ENCODE peak calls at places on chromosome 19, in seven cellular contexts. One of them, this sample, is unnamed. For H3K27me3, the result is how much of the 10 kb centered on the place peaks cover.

GRCh38 chr19:29006057-29006735 is 206.8 kb downstream of the UQCRFS1 start:
- DNase-seq in esophagus muscularis mucosa: no peak
- DNase-seq in brain microvascular endothelial cell: no peak
- DNase-seq in cardiac muscle cell: no peak
- DNase-seq in psoas muscle: no peak
- DNase-seq in uterus: no peak
- DNase-seq in fibroblast of lung: no peak
- DNase-seq in this sample: no peak

GRCh38 chr19:5308471-5309437 is 31.9 kb downstream of the PTPRS start:
- DNase-seq in brain microvascular endothelial cell: peak
- DNase-seq in fibroblast of lung: peak
- DNase-seq in esophagus muscularis mucosa: no peak
- DNase-seq in cardiac muscle cell: no peak
- DNase-seq in psoas muscle: peak
- DNase-seq in uterus: peak
- DNase-seq in this sample: peak

GRCh38 chr19:1244693-1245451 is 3.3 kb downstream of the ATP5F1D start:
- DNase-seq in esophagus muscularis mucosa: no peak
- DNase-seq in psoas muscle: peak
- DNase-seq in brain microvascular endothelial cell: no peak
- DNase-seq in uterus: peak
- DNase-seq in fibroblast of lung: no peak
- DNase-seq in cardiac muscle cell: no peak
- DNase-seq in this sample: no peak

GRCh38 chr19:14450168-14450874 is 17.2 kb downstream of the PKN1 start:
- DNase-seq in esophagus muscularis mucosa: no peak
- DNase-seq in brain microvascular endothelial cell: peak
- DNase-seq in fibroblast of lung: no peak
- DNase-seq in psoas muscle: peak
- DNase-seq in cardiac muscle cell: no peak
- DNase-seq in uterus: no peak
- DNase-seq in this sample: no peak

GRCh38 chr19:53655042-53655665 is 23.4 kb downstream of the DPRX start:
- DNase-seq in psoas muscle: no peak
- DNase-seq in uterus: no peak
- DNase-seq in cardiac muscle cell: no peak
- DNase-seq in esophagus muscularis mucosa: no peak
- DNase-seq in brain microvascular endothelial cell: no peak
- DNase-seq in fibroblast of lung: no peak
- DNase-seq in this sample: no peak

GRCh38 chr19:2469102-2469914 is 6.6 kb upstream of the GADD45B start:
- DNase-seq in psoas muscle: peak
- DNase-seq in uterus: no peak
- DNase-seq in brain microvascular endothelial cell: peak
- DNase-seq in fibroblast of lung: peak
- DNase-seq in cardiac muscle cell: no peak
- DNase-seq in esophagus muscularis mucosa: no peak
- DNase-seq in this sample: peak

GRCh38 chr19:44111910-44112463 is 1.2 kb upstream of the ZNF225 start:
- DNase-seq in uterus: no peak
- DNase-seq in brain microvascular endothelial cell: peak
- DNase-seq in esophagus muscularis mucosa: no peak
- DNase-seq in cardiac muscle cell: peak
- DNase-seq in fibroblast of lung: peak
- DNase-seq in psoas muscle: no peak
- DNase-seq in this sample: peak

GRCh38 chr19:7287716-7288115 is 6.5 kb downstream of the INSR start:
- DNase-seq in cardiac muscle cell: no peak
- DNase-seq in esophagus muscularis mucosa: no peak
- DNase-seq in fibroblast of lung: no peak
- DNase-seq in uterus: no peak
- DNase-seq in brain microvascular endothelial cell: no peak
- DNase-seq in psoas muscle: no peak
- DNase-seq in this sample: no peak

GRCh38 chr19:4722671-4723464 is 774 bp downstream of the DPP9 start:
- DNase-seq in uterus: peak
- DNase-seq in cardiac muscle cell: no peak
- DNase-seq in esophagus muscularis mucosa: no peak
- DNase-seq in psoas muscle: no peak
- DNase-seq in brain microvascular endothelial cell: peak
- DNase-seq in fibroblast of lung: peak
- DNase-seq in this sample: peak

GRCh38 chr19:6476896-6477431 is 4.6 kb downstream of the DENND1C start:
- DNase-seq in cardiac muscle cell: no peak
- DNase-seq in uterus: no peak
- DNase-seq in fibroblast of lung: no peak
- DNase-seq in brain microvascular endothelial cell: no peak
- DNase-seq in esophagus muscularis mucosa: no peak
- DNase-seq in psoas muscle: no peak
- DNase-seq in this sample: no peak

GRCh38 chr19:43606569-43607229 is 5.2 kb upstream of the SRRM5 start:
- DNase-seq in fibroblast of lung: no peak
- DNase-seq in esophagus muscularis mucosa: no peak
- DNase-seq in cardiac muscle cell: no peak
- DNase-seq in uterus: no peak
- DNase-seq in brain microvascular endothelial cell: no peak
- DNase-seq in psoas muscle: no peak
- DNase-seq in this sample: peak

GRCh38 chr19:13665125-13665903 is 99.0 kb upstream of the MRI1 start:
- DNase-seq in brain microvascular endothelial cell: no peak
- DNase-seq in esophagus muscularis mucosa: no peak
- DNase-seq in psoas muscle: no peak
- DNase-seq in cardiac muscle cell: no peak
- DNase-seq in fibroblast of lung: no peak
- DNase-seq in uterus: no peak
- DNase-seq in this sample: no peak

GRCh38 chr19:28118235-28118634 is 1094.7 kb downstream of the UQCRFS1 start:
- DNase-seq in uterus: no peak
- DNase-seq in esophagus muscularis mucosa: no peak
- DNase-seq in fibroblast of lung: no peak
- DNase-seq in psoas muscle: no peak
- DNase-seq in brain microvascular endothelial cell: no peak
- DNase-seq in cardiac muscle cell: no peak
- DNase-seq in this sample: no peak

GRCh38 chr19:17457621-17458020 is 3.1 kb downstream of the NXNL1 start:
- DNase-seq in psoas muscle: no peak
- DNase-seq in fibroblast of lung: no peak
- DNase-seq in brain microvascular endothelial cell: no peak
- DNase-seq in cardiac muscle cell: no peak
- DNase-seq in uterus: no peak
- DNase-seq in esophagus muscularis mucosa: no peak
- DNase-seq in this sample: no peak

GRCh38 chr19:55902080-55902751 is 29.9 kb downstream of the NLRP13 start:
- DNase-seq in uterus: no peak
- DNase-seq in psoas muscle: no peak
- DNase-seq in cardiac muscle cell: no peak
- DNase-seq in esophagus muscularis mucosa: peak
- DNase-seq in brain microvascular endothelial cell: no peak
- DNase-seq in fibroblast of lung: no peak
- DNase-seq in this sample: no peak

GRCh38 chr19:492091-492531 is 4.2 kb upstream of the MADCAM1 start:
- DNase-seq in esophagus muscularis mucosa: no peak
- DNase-seq in fibroblast of lung: no peak
- DNase-seq in psoas muscle: peak
- DNase-seq in brain microvascular endothelial cell: no peak
- DNase-seq in uterus: no peak
- DNase-seq in cardiac muscle cell: no peak
- DNase-seq in this sample: no peak

GRCh38 chr19:55078996-55079395 is 3.3 kb downstream of the EPS8L1 start:
- DNase-seq in esophagus muscularis mucosa: no peak
- DNase-seq in fibroblast of lung: no peak
- DNase-seq in uterus: no peak
- DNase-seq in brain microvascular endothelial cell: no peak
- DNase-seq in psoas muscle: no peak
- DNase-seq in cardiac muscle cell: no peak
- DNase-seq in this sample: no peak

GRCh38 chr19:3606174-3606689 is 443 bp downstream of the TBXA2R start:
- DNase-seq in cardiac muscle cell: no peak
- DNase-seq in psoas muscle: no peak
- DNase-seq in uterus: no peak
- DNase-seq in brain microvascular endothelial cell: no peak
- DNase-seq in fibroblast of lung: no peak
- DNase-seq in esophagus muscularis mucosa: no peak
- DNase-seq in this sample: no peak
- H3K4me3 ChIP-seq in cardiac muscle cell: peak
- H3K4me3 ChIP-seq in psoas muscle: peak
- H3K4me3 ChIP-seq in uterus: peak
- H3K4me3 ChIP-seq in brain microvascular endothelial cell: peak
- H3K4me3 ChIP-seq in fibroblast of lung: peak
- H3K4me3 ChIP-seq in esophagus muscularis mucosa: peak
- H3K4me3 ChIP-seq in this sample: peak

GRCh38 chr19:42368765-42369164 is 21.3 kb downstream of the CNFN start:
- DNase-seq in fibroblast of lung: no peak
- DNase-seq in uterus: no peak
- DNase-seq in esophagus muscularis mucosa: no peak
- DNase-seq in psoas muscle: no peak
- DNase-seq in brain microvascular endothelial cell: no peak
- DNase-seq in cardiac muscle cell: no peak
- DNase-seq in this sample: no peak

GRCh38 chr19:42369433-42370067 is 20.5 kb downstream of the CNFN start:
- DNase-seq in uterus: no peak
- DNase-seq in fibroblast of lung: no peak
- DNase-seq in brain microvascular endothelial cell: no peak
- DNase-seq in psoas muscle: no peak
- DNase-seq in cardiac muscle cell: no peak
- DNase-seq in esophagus muscularis mucosa: no peak
- DNase-seq in this sample: no peak

GRCh38 chr19:42367929-42368328 is 22.2 kb downstream of the CNFN start:
- DNase-seq in fibroblast of lung: no peak
- DNase-seq in uterus: no peak
- DNase-seq in psoas muscle: no peak
- DNase-seq in esophagus muscularis mucosa: no peak
- DNase-seq in cardiac muscle cell: no peak
- DNase-seq in brain microvascular endothelial cell: no peak
- DNase-seq in this sample: no peak

GRCh38 chr19:42366676-42367075 is 23.4 kb downstream of the CNFN start:
- DNase-seq in brain microvascular endothelial cell: no peak
- DNase-seq in fibroblast of lung: no peak
- DNase-seq in uterus: no peak
- DNase-seq in esophagus muscularis mucosa: no peak
- DNase-seq in cardiac muscle cell: peak
- DNase-seq in psoas muscle: no peak
- DNase-seq in this sample: no peak

GRCh38 chr19:42368360-42368759 is 21.7 kb downstream of the CNFN start:
- DNase-seq in fibroblast of lung: no peak
- DNase-seq in psoas muscle: no peak
- DNase-seq in brain microvascular endothelial cell: no peak
- DNase-seq in uterus: no peak
- DNase-seq in cardiac muscle cell: no peak
- DNase-seq in esophagus muscularis mucosa: no peak
- DNase-seq in this sample: no peak
- TF ChIP-seq CTCF in fibroblast of lung: no peak
- TF ChIP-seq CTCF in psoas muscle: no peak
- TF ChIP-seq CTCF in brain microvascular endothelial cell: no peak
- TF ChIP-seq CTCF in uterus: no peak
- TF ChIP-seq CTCF in cardiac muscle cell: no peak
- TF ChIP-seq CTCF in esophagus muscularis mucosa: no peak
- TF ChIP-seq CTCF in this sample: no peak

GRCh38 chr19:45601115-45601514 is 897 bp downstream of the GPR4 start:
- DNase-seq in psoas muscle: no peak
- DNase-seq in cardiac muscle cell: no peak
- DNase-seq in brain microvascular endothelial cell: no peak
- DNase-seq in uterus: no peak
- DNase-seq in fibroblast of lung: no peak
- DNase-seq in esophagus muscularis mucosa: no peak
- DNase-seq in this sample: no peak

GRCh38 chr19:45597425-45598111 is 4.4 kb downstream of the GPR4 start:
- DNase-seq in cardiac muscle cell: no peak
- DNase-seq in psoas muscle: no peak
- DNase-seq in esophagus muscularis mucosa: no peak
- DNase-seq in brain microvascular endothelial cell: no peak
- DNase-seq in fibroblast of lung: no peak
- DNase-seq in uterus: no peak
- DNase-seq in this sample: no peak

GRCh38 chr19:45598267-45599011 is 3.6 kb downstream of the GPR4 start:
- DNase-seq in cardiac muscle cell: no peak
- DNase-seq in uterus: peak
- DNase-seq in brain microvascular endothelial cell: no peak
- DNase-seq in psoas muscle: no peak
- DNase-seq in esophagus muscularis mucosa: no peak
- DNase-seq in fibroblast of lung: no peak
- DNase-seq in this sample: no peak

GRCh38 chr19:45600340-45600885 is 1.6 kb downstream of the GPR4 start:
- DNase-seq in brain microvascular endothelial cell: no peak
- DNase-seq in cardiac muscle cell: no peak
- DNase-seq in uterus: no peak
- DNase-seq in esophagus muscularis mucosa: no peak
- DNase-seq in psoas muscle: no peak
- DNase-seq in fibroblast of lung: no peak
- DNase-seq in this sample: no peak

DNA sequence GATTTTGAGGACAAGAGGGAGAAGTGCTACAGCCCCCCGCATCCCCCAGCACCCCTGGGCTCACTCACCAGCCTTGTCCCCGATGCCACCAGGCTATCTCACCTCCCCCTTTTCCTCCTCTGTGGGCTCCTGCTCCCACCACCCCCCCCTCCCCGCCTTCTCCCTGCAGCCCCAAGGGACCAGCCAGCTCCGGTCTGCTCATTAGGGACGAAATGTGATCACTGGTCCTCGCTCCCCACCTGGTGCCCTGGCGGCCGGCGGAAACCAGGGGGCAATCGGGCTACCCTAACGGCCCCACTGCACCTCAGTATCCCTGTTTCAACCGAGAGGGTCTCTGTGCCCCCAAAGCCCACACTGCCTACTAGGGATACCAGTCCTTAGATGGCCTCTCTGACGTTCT is 2.7 kb downstream of the GPR4 start:
- DNase-seq in fibroblast of lung: no peak
- DNase-seq in psoas muscle: no peak
- DNase-seq in cardiac muscle cell: no peak
- DNase-seq in esophagus muscularis mucosa: no peak
- DNase-seq in brain microvascular endothelial cell: no peak
- DNase-seq in uterus: no peak
- DNase-seq in this sample: no peak
- H3K27me3 ChIP-seq in fibroblast of lung: under half
- H3K27me3 ChIP-seq in psoas muscle: under half
- H3K27me3 ChIP-seq in cardiac muscle cell: half or more
- H3K27me3 ChIP-seq in esophagus muscularis mucosa: under half
- H3K27me3 ChIP-seq in brain microvascular endothelial cell: under half
- H3K27me3 ChIP-seq in uterus: under half
- H3K27me3 ChIP-seq in this sample: under half

GRCh38 chr19:35098413-35099049 is 17.1 kb upstream of the FXYD3 start:
- DNase-seq in fibroblast of lung: no peak
- DNase-seq in psoas muscle: no peak
- DNase-seq in cardiac muscle cell: no peak
- DNase-seq in esophagus muscularis mucosa: no peak
- DNase-seq in uterus: no peak
- DNase-seq in brain microvascular endothelial cell: no peak
- DNase-seq in this sample: peak

GRCh38 chr19:35095667-35096368 is 19.8 kb upstream of the FXYD3 start:
- DNase-seq in brain microvascular endothelial cell: no peak
- DNase-seq in uterus: no peak
- DNase-seq in cardiac muscle cell: no peak
- DNase-seq in fibroblast of lung: no peak
- DNase-seq in esophagus muscularis mucosa: no peak
- DNase-seq in psoas muscle: no peak
- DNase-seq in this sample: peak

GRCh38 chr19:35100588-35101533 is 14.8 kb upstream of the FXYD3 start:
- DNase-seq in brain microvascular endothelial cell: no peak
- DNase-seq in psoas muscle: no peak
- DNase-seq in fibroblast of lung: no peak
- DNase-seq in cardiac muscle cell: no peak
- DNase-seq in esophagus muscularis mucosa: no peak
- DNase-seq in uterus: no peak
- DNase-seq in this sample: no peak

GRCh38 chr19:35099897-35100275 is 15.7 kb upstream of the FXYD3 start:
- DNase-seq in uterus: no peak
- DNase-seq in brain microvascular endothelial cell: no peak
- DNase-seq in fibroblast of lung: no peak
- DNase-seq in psoas muscle: no peak
- DNase-seq in cardiac muscle cell: no peak
- DNase-seq in esophagus muscularis mucosa: no peak
- DNase-seq in this sample: no peak

GRCh38 chr19:35099155-35099896 is 16.3 kb upstream of the FXYD3 start:
- DNase-seq in brain microvascular endothelial cell: no peak
- DNase-seq in fibroblast of lung: no peak
- DNase-seq in uterus: no peak
- DNase-seq in esophagus muscularis mucosa: no peak
- DNase-seq in psoas muscle: no peak
- DNase-seq in cardiac muscle cell: no peak
- DNase-seq in this sample: no peak
- H3K4me3 ChIP-seq in brain microvascular endothelial cell: no peak
- H3K4me3 ChIP-seq in fibroblast of lung: no peak
- H3K4me3 ChIP-seq in uterus: no peak
- H3K4me3 ChIP-seq in esophagus muscularis mucosa: no peak
- H3K4me3 ChIP-seq in psoas muscle: no peak
- H3K4me3 ChIP-seq in cardiac muscle cell: no peak
- H3K4me3 ChIP-seq in this sample: no peak